ENCODE peak calls at places on chromosomes 11 and 22, in six cellular contexts. F is mesenchymal stem cell, L is neuronal stem cell, A is H1, P is IMR-90, H is trophoblast cell. I is an unnamed sample.

GRCh38 chr11:35622070-35622469 is 3.8 kb downstream of the FJX1 start:
- DNase-seq in F (peak), H (peak), L (no peak), A (no peak), P (peak), I (no peak)

GRCh38 chr11:117220568-117220967 is 11.3 kb downstream of the PCSK7 start:
- DNase-seq in P (no peak), H (no peak), L (no peak), F (no peak), A (no peak), I (no peak)

GRCh38 chr22:37425800-37426531 is 1.3 kb downstream of the ELFN2 start:
- DNase-seq in P (peak), L (no peak), F (peak), H (no peak), A (peak), I (peak)

GRCh38 chr11:48096588-48097525 is 116.5 kb downstream of the PTPRJ start:
- DNase-seq in P (peak), F (no peak), A (peak), H (peak), L (no peak), I (no peak)

GRCh38 chr11:17531818-17532131 is 12.4 kb downstream of the USH1C start:
- DNase-seq in F (no peak), H (no peak), L (no peak), A (no peak), P (peak), I (no peak)

GRCh38 chr11:12187399-12187798 is 77.0 kb downstream of the MICAL2 start:
- DNase-seq in P (peak), L (no peak), F (peak), H (no peak), A (no peak), I (no peak)

GRCh38 chr22:35742342-35743100 is 24.8 kb downstream of the APOL5 start:
- DNase-seq in F (peak), H (peak), L (no peak), A (no peak), P (peak), I (no peak)

GRCh38 chr11:37557990-37558389 is 960.0 kb upstream of the RAG2 start:
- DNase-seq in P (no peak), L (no peak), F (no peak), H (no peak), A (no peak), I (no peak)

GRCh38 chr11:69700278-69701140 is 3.3 kb downstream of the FGF19 start:
- DNase-seq in F (peak), H (no peak), P (peak), A (peak), L (no peak), I (peak)

GRCh38 chr11:102407901-102408300 is 44.7 kb downstream of the TMEM123 start:
- DNase-seq in P (no peak), F (no peak), A (no peak), H (peak), L (no peak), I (no peak)

GRCh38 chr11:36312593-36312990 is 16.5 kb downstream of the PRR5L start:
- DNase-seq in F (peak), L (no peak), A (no peak), H (no peak), P (peak), I (no peak)

GRCh38 chr11:70601861-70602575 is 203.7 kb downstream of the CTTN start:
- DNase-seq in F (no peak), L (no peak), H (no peak), A (no peak), P (no peak), I (no peak)

GRCh38 chr11:108474664-108475485 is 7.5 kb upstream of the C11orf65 start:
- DNase-seq in A (no peak), F (no peak), L (no peak), H (peak), P (no peak), I (no peak)

GRCh38 chr11:134558916-134559616 is 147.0 kb upstream of the B3GAT1 start:
- DNase-seq in H (no peak), P (no peak), F (no peak), A (peak), L (no peak), I (no peak)

GRCh38 chr11:125082611-125083311 is 19.7 kb downstream of the SLC37A2 start:
- DNase-seq in L (no peak), F (peak), H (no peak), A (no peak), P (peak), I (no peak)

GRCh38 chr22:35092146-35092805 is 26.3 kb downstream of the ISX start:
- DNase-seq in H (no peak), A (no peak), P (no peak), F (no peak), L (no peak), I (no peak)

GRCh38 chr11:128807909-128808308 is 59.2 kb downstream of the KCNJ1 start:
- DNase-seq in P (no peak), L (no peak), A (no peak), F (no peak), H (no peak), I (no peak)

GRCh38 chr11:60182546-60183330 is at the start of gene MS4A6A:
- DNase-seq in L (no peak), F (no peak), A (no peak), H (no peak), P (no peak), I (no peak)

GRCh38 chr11:115720537-115721308 is 216.5 kb upstream of the CADM1 start:
- DNase-seq in L (no peak), A (no peak), F (no peak), H (no peak), P (no peak), I (no peak)

DNA sequence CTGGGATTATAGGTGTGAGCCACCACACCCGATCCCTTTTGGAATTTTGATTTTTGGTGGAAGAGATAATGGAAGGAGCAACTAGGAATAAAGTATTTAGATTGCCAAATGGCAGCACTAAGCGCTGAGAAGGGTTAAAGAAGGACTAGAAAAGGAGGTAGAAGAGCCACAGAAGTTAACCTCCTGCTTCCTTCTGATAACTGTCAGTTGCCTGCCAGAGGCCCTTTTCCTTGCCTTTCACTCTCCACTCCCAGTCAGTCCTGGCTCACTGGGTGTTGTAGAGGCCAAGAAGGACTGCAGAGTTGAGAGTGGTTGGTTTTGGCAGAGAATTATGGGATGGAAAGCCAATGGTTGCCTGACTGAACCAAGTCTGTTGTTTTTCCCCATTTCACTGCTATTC is 19.3 kb downstream of the ZC3H12C start:
- DNase-seq in A (no peak), F (no peak), H (no peak), L (no peak), P (no peak), I (no peak)
- H4K8ac ChIP-seq in A (no peak), F (no peak), H (no peak), L (no peak), P (no peak), I (no peak)

DNA sequence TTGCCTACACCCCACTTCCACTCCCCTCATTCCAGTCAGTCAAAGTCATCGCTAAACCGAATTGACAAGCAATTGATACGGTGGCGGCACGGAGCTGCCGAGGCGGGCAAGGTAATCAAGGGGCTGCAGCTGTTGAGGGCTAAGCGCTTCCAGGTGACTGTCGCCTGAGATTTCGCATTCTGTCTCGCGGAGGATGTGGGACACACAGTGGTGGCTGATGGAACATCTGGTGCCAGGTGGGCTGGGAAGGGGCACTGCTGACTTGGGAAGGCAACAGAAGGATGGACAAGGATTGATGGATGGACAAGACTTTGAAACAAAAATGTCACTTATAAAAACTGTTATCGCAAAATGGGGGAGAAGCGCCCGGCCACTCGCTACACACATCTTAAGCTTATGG is 109.6 kb downstream of the RCN1 start:
- DNase-seq in F (no peak), L (no peak), P (no peak), A (peak), H (no peak), I (peak)
- H4K91ac ChIP-seq in F (no peak), L (no peak), P (no peak), A (no peak), H (no peak), I (no peak)

GRCh38 chr11:64241175-64241429 is 207 bp downstream of the FKBP2 start:
- DNase-seq in L (no peak), A (no peak), F (no peak), H (no peak), P (no peak), I (no peak)
- H4K8ac ChIP-seq in L (peak), A (peak), F (peak), H (peak), P (peak), I (no peak)

DNA sequence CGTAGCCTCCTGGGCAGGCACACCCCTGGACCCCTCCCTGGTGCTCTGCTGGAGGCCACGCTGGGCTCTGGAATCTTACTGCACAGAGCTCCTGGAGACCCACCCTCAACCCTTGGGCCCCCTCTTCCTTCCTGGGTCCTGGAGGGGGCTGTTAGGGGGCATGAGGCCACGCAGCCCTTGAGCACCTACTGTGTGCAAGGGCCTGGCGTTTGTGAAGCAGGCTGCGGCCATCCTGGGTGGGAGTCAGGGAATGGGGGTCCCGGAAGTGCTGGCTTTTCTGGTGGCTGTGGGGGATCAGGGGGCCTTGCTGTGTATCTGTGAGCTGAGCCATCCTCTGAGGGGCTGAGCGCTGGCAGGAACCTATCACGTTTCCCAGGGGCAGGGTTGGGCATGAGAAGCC is 40.9 kb upstream of the CCDC188 start:
- DNase-seq in L (no peak), F (no peak), P (no peak), H (no peak), A (no peak), I (no peak)
- H4K91ac ChIP-seq in L (no peak), F (no peak), P (no peak), H (no peak), A (no peak), I (no peak)

DNA sequence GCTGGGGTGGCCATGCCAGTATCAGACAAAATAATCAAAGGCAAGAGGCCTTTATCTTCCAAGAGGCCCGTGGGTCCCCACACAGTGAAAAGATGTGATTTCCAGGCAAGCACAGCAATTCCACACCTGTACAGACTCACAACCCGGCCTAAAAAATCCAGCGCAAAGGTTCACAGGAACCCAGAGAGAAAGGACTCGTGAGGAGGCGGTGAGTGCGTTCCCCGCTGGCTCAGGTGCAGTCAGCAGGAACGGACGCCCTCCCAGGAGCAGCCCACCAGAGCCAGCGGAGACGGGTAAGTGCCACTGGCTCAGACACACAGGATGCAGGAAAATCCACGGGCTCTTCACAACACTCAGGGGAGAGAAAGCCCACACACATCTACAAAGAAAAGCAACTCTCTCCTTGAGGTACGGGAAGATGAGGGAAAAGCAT is 4.4 kb downstream of the TOLLIP start:
- DNase-seq in L (no peak), F (no peak), H (no peak), P (no peak), A (peak), I (peak)
- H4K8ac ChIP-seq in L (no peak), F (no peak), H (no peak), P (no peak), A (no peak), I (no peak)

GRCh38 chr11:61911124-61911700 is 6.2 kb downstream of the RAB3IL1 start:
- DNase-seq in A (no peak), H (no peak), P (no peak), L (no peak), F (no peak), I (no peak)
- H4K91ac ChIP-seq in A (no peak), H (no peak), P (no peak), L (no peak), F (no peak), I (no peak)

I was measured in H9.